ENCODE peak calls at places on chromosomes 7 and 10, in eight cellular contexts. E is K562, P is adrenal gland, S is heart right ventricle, Y is lung, M is A549, O is pancreas, C is transverse colon. T is an unnamed sample.

GRCh38 chr7:76262683-76263402 is 39.6 kb upstream of the HSPB1 start:
- DNase-seq in E (peak; percentile 69), P (peak; percentile 69), S (no peak), Y (peak; percentile 53), M (peak; percentile 85), O (peak; percentile 61), C (peak; percentile 49), T (peak; percentile 72)

GRCh38 chr10:73648252-73648651 is 7.0 kb upstream of the MYOZ1 start:
- DNase-seq in E (no peak), P (no peak), S (peak; percentile 47), Y (no peak), M (no peak), O (peak; percentile 67), C (no peak), T (no peak)

GRCh38 chr10:91875156-91875555 is 34.1 kb downstream of the FGFBP3 start:
- DNase-seq in E (no peak), P (no peak), S (no peak), Y (no peak), M (no peak), O (no peak), C (no peak), T (no peak)

GRCh38 chr7:116810267-116811116 is 51.9 kb upstream of the CAPZA2 start:
- DNase-seq in E (no peak), P (no peak), S (no peak), Y (no peak), M (peak; percentile 64), O (no peak), C (no peak), T (no peak)

GRCh38 chr7:47326808-47327207 is 255.1 kb downstream of the TNS3 start:
- DNase-seq in E (no peak), P (no peak), S (peak; percentile 54), Y (no peak), M (no peak), O (no peak), C (no peak), T (no peak)

GRCh38 chr7:98463837-98464557 is 63.1 kb upstream of the BAIAP2L1 start:
- DNase-seq in E (no peak), P (no peak), S (no peak), Y (no peak), M (no peak), O (no peak), C (no peak), T (no peak)

GRCh38 chr7:146235210-146235609 is 118.6 kb downstream of the CNTNAP2 start:
- DNase-seq in E (no peak), P (no peak), S (no peak), Y (no peak), M (no peak), O (no peak), C (no peak), T (no peak)

GRCh38 chr7:154872811-154873570 is 129.9 kb downstream of the PAXIP1 start:
- DNase-seq in E (no peak), P (no peak), S (no peak), Y (no peak), M (no peak), O (no peak), C (no peak), T (no peak)

GRCh38 chr10:118106426-118106825 is 59.7 kb upstream of the RAB11FIP2 start:
- DNase-seq in E (peak; percentile 7), P (no peak), S (no peak), Y (no peak), M (peak; percentile 28), O (no peak), C (no peak), T (no peak)

GRCh38 chr10:112912441-112912911 is 37.6 kb upstream of the TCF7L2 start:
- DNase-seq in E (no peak), P (no peak), S (no peak), Y (no peak), M (peak; percentile 70), O (no peak), C (peak; percentile 30), T (no peak)

GRCh38 chr10:116316533-116316932 is 7.7 kb upstream of the CCDC172 start:
- DNase-seq in E (no peak), P (no peak), S (no peak), Y (no peak), M (no peak), O (no peak), C (no peak), T (no peak)

GRCh38 chr7:104252409-104253134 is 44.8 kb upstream of the ORC5 start:
- DNase-seq in E (no peak), P (no peak), S (no peak), Y (no peak), M (peak; percentile 35), O (no peak), C (no peak), T (no peak)

GRCh38 chr7:151990567-151990966 is 34.3 kb downstream of the GALNTL5 start:
- DNase-seq in E (no peak), P (no peak), S (no peak), Y (no peak), M (peak; percentile 12), O (no peak), C (no peak), T (no peak)

GRCh38 chr7:54839538-54840213 is 80.7 kb upstream of the SEC61G start:
- DNase-seq in E (no peak), P (peak; percentile 68), S (peak; percentile 82), Y (peak; percentile 75), M (peak; percentile 81), O (peak; percentile 85), C (peak; percentile 35), T (peak; percentile 59)

GRCh38 chr7:120274482-120274881 is 1.5 kb downstream of the KCND2 start:
- DNase-seq in E (no peak), P (no peak), S (no peak), Y (no peak), M (no peak), O (peak; percentile 42), C (no peak), T (no peak)

GRCh38 chr10:131430716-131431402 is 119.3 kb upstream of the TCERG1L start:
- DNase-seq in E (no peak), P (no peak), S (no peak), Y (no peak), M (no peak), O (no peak), C (no peak), T (no peak)

GRCh38 chr7:99375070-99375807 is 709 bp downstream of the ARPC1B start:
- DNase-seq in E (peak; percentile 81), P (peak; percentile 72), S (peak; percentile 87), Y (peak; percentile 83), M (peak; percentile 73), O (peak; percentile 89), C (peak; percentile 88), T (peak; percentile 86)

GRCh38 chr10:14571866-14572507 is 202.7 kb downstream of the FAM107B start:
- DNase-seq in E (no peak), P (no peak), S (no peak), Y (peak; percentile 90), M (peak; percentile 96), O (no peak), C (no peak), T (peak; percentile 57)

GRCh38 chr10:124223711-124224085 is 130.3 kb upstream of the CHST15 start:
- DNase-seq in E (no peak), P (no peak), S (no peak), Y (no peak), M (no peak), O (no peak), C (peak; percentile 3), T (no peak)

GRCh38 chr7:16492513-16493062 is 27.1 kb upstream of the SOSTDC1 start:
- DNase-seq in E (no peak), P (no peak), S (no peak), Y (no peak), M (no peak), O (no peak), C (no peak), T (peak; percentile 32)

GRCh38 chr7:68309806-68310205 is 1288.5 kb upstream of the AUTS2 start:
- DNase-seq in E (no peak), P (no peak), S (no peak), Y (no peak), M (no peak), O (no peak), C (no peak), T (no peak)

GRCh38 chr10:86659161-86659691 is 4.9 kb downstream of the OPN4 start:
- DNase-seq in E (no peak), P (peak; percentile 12), S (no peak), Y (no peak), M (no peak), O (peak; percentile 45), C (no peak), T (peak; percentile 14)

GRCh38 chr10:5640501-5640900 is 25.9 kb downstream of the ASB13 start:
- DNase-seq in E (no peak), P (no peak), S (no peak), Y (no peak), M (no peak), O (no peak), C (peak; percentile 33), T (no peak)

GRCh38 chr10:28095791-28096367 is 97.0 kb upstream of the ODAD2 start:
- DNase-seq in E (no peak), P (no peak), S (no peak), Y (no peak), M (no peak), O (no peak), C (no peak), T (no peak)

GRCh38 chr10:33136781-33137180 is 178.8 kb upstream of the ITGB1 start:
- DNase-seq in E (no peak), P (no peak), S (no peak), Y (no peak), M (no peak), O (no peak), C (no peak), T (no peak)

GRCh38 chr10:71396084-71396713 is 521 bp upstream of the CDH23 start:
- DNase-seq in E (peak; percentile 63), P (no peak), S (peak; percentile 66), Y (no peak), M (peak; percentile 76), O (peak; percentile 72), C (peak; percentile 42), T (peak; percentile 44)
- H3K4me3 ChIP-seq in E (no peak overlapping the region), P (peak overlapping the region; percentile 65), S (peak overlapping the region; percentile 55), Y (no peak overlapping the region), M (peak overlapping the region; percentile 58), O (peak overlapping the region; percentile 8), C (peak overlapping the region; percentile 50), T (no peak overlapping the region)

GRCh38 chr7:266851-267840 is 22.8 kb upstream of the FOXL3 start:
- DNase-seq in E (peak; percentile 63), P (no peak), S (no peak), Y (no peak), M (no peak), O (peak; percentile 86), C (peak; percentile 80), T (peak; percentile 73)
- TF ChIP-seq CTCF in E (peak; percentile 69), P (peak; percentile 54), S (peak; percentile 43), Y (no peak), M (no peak), O (peak; percentile 18), C (peak; percentile 54), T (peak; percentile 43)

DNA sequence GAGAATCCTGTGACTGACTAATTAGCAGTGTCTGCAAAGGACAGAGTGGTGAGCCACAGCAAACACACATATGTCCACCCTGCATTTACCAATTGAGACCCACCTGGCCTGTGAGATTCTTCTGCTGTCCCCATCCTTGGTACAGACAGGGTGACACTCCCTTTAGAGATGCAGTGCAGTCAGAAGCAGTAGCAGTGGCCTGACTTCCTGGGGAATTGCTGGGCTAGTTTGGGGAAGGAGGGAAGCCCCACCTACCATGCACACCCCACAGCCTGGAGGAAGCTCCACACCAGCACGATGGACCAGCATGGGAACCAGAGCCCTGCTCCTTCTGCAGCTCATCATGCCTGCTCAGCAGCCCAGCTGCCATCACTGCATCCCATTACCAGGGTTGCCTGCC is 924.9 kb upstream of the ZNF722 start:
- DNase-seq in E (no peak), P (no peak), S (no peak), Y (no peak), M (no peak), O (no peak), C (no peak), T (no peak)
- H3K9me3 ChIP-seq in E (no peaks in the 10 kb centered on the region), P (no peaks in the 10 kb centered on the region), S (peaks cover 2% of the 10 kb centered on the region), Y (peaks cover 47% of the 10 kb centered on the region), M (peaks cover 7% of the 10 kb centered on the region), O (no peaks in the 10 kb centered on the region), C (peaks cover 5% of the 10 kb centered on the region), T (peaks cover 78% of the 10 kb centered on the region)

GRCh38 chr7:35865287-35865686 is 64.4 kb downstream of the SEPTIN7 start:
- DNase-seq in E (no peak), P (no peak), S (no peak), Y (no peak), M (no peak), O (no peak), C (no peak), T (no peak)
- H3K4me3 ChIP-seq in E (no peak overlapping the region), P (no peak overlapping the region), S (no peak overlapping the region), Y (no peak overlapping the region), M (no peak overlapping the region), O (no peak overlapping the region), C (no peak overlapping the region), T (no peak overlapping the region)

T was measured in mucosa of descending colon.